ENCODE peak calls at places on chromosomes 6 and 20, in eight cellular contexts. One of them, this sample, is unnamed.

GRCh38 chr6:43838276-43839036 is 68.4 kb downstream of the VEGFA start:
- DNase-seq in astrocyte of the cerebellum: peak
- DNase-seq in germinal center: no peak
- DNase-seq in NCI-H1092 treated with DMSO at 0.1 percent for 48 hours: peak
- DNase-seq in AG08396: peak
- DNase-seq in mucosa of gallbladder: peak
- DNase-seq in stimulated activated CD4-positive, alpha-beta T cell treated with anti-CD3 and anti-CD28 coated beads, Interleukin-15, amount 100 ng/mL, for 1 hour: no peak
- DNase-seq in EL: peak
- DNase-seq in this sample: no peak

GRCh38 chr6:23518294-23518693 is 607.7 kb upstream of the NRSN1 start:
- DNase-seq in astrocyte of the cerebellum: no peak
- DNase-seq in germinal center: no peak
- DNase-seq in NCI-H1092 treated with DMSO at 0.1 percent for 48 hours: no peak
- DNase-seq in AG08396: no peak
- DNase-seq in mucosa of gallbladder: no peak
- DNase-seq in stimulated activated CD4-positive, alpha-beta T cell treated with anti-CD3 and anti-CD28 coated beads, Interleukin-15, amount 100 ng/mL, for 1 hour: no peak
- DNase-seq in EL: no peak
- DNase-seq in this sample: no peak

GRCh38 chr20:44065401-44066340 is 121.3 kb downstream of the JPH2 start:
- DNase-seq in astrocyte of the cerebellum: no peak
- DNase-seq in germinal center: no peak
- DNase-seq in NCI-H1092 treated with DMSO at 0.1 percent for 48 hours: no peak
- DNase-seq in AG08396: no peak
- DNase-seq in mucosa of gallbladder: no peak
- DNase-seq in stimulated activated CD4-positive, alpha-beta T cell treated with anti-CD3 and anti-CD28 coated beads, Interleukin-15, amount 100 ng/mL, for 1 hour: no peak
- DNase-seq in EL: no peak
- DNase-seq in this sample: peak

GRCh38 chr6:101614774-101615173 is 221.3 kb downstream of the GRIK2 start:
- DNase-seq in astrocyte of the cerebellum: peak
- DNase-seq in germinal center: no peak
- DNase-seq in NCI-H1092 treated with DMSO at 0.1 percent for 48 hours: no peak
- DNase-seq in AG08396: no peak
- DNase-seq in mucosa of gallbladder: no peak
- DNase-seq in stimulated activated CD4-positive, alpha-beta T cell treated with anti-CD3 and anti-CD28 coated beads, Interleukin-15, amount 100 ng/mL, for 1 hour: no peak
- DNase-seq in EL: peak
- DNase-seq in this sample: no peak

GRCh38 chr6:66772785-66773184 is 1065.8 kb upstream of the EYS start:
- DNase-seq in astrocyte of the cerebellum: peak
- DNase-seq in germinal center: no peak
- DNase-seq in NCI-H1092 treated with DMSO at 0.1 percent for 48 hours: no peak
- DNase-seq in AG08396: no peak
- DNase-seq in mucosa of gallbladder: no peak
- DNase-seq in stimulated activated CD4-positive, alpha-beta T cell treated with anti-CD3 and anti-CD28 coated beads, Interleukin-15, amount 100 ng/mL, for 1 hour: no peak
- DNase-seq in EL: no peak
- DNase-seq in this sample: no peak

GRCh38 chr6:56540950-56541600 is 101.6 kb downstream of the DST start:
- DNase-seq in astrocyte of the cerebellum: no peak
- DNase-seq in germinal center: no peak
- DNase-seq in NCI-H1092 treated with DMSO at 0.1 percent for 48 hours: peak
- DNase-seq in AG08396: no peak
- DNase-seq in mucosa of gallbladder: no peak
- DNase-seq in stimulated activated CD4-positive, alpha-beta T cell treated with anti-CD3 and anti-CD28 coated beads, Interleukin-15, amount 100 ng/mL, for 1 hour: no peak
- DNase-seq in EL: peak
- DNase-seq in this sample: no peak

GRCh38 chr6:91812596-91813274 is 1225.9 kb upstream of the MAP3K7 start:
- DNase-seq in astrocyte of the cerebellum: no peak
- DNase-seq in germinal center: no peak
- DNase-seq in NCI-H1092 treated with DMSO at 0.1 percent for 48 hours: no peak
- DNase-seq in AG08396: no peak
- DNase-seq in mucosa of gallbladder: peak
- DNase-seq in stimulated activated CD4-positive, alpha-beta T cell treated with anti-CD3 and anti-CD28 coated beads, Interleukin-15, amount 100 ng/mL, for 1 hour: no peak
- DNase-seq in EL: no peak
- DNase-seq in this sample: no peak

GRCh38 chr6:39040080-39040673 is 8.4 kb upstream of the GLP1R start:
- DNase-seq in astrocyte of the cerebellum: no peak
- DNase-seq in germinal center: no peak
- DNase-seq in NCI-H1092 treated with DMSO at 0.1 percent for 48 hours: no peak
- DNase-seq in AG08396: no peak
- DNase-seq in mucosa of gallbladder: no peak
- DNase-seq in stimulated activated CD4-positive, alpha-beta T cell treated with anti-CD3 and anti-CD28 coated beads, Interleukin-15, amount 100 ng/mL, for 1 hour: no peak
- DNase-seq in EL: no peak
- DNase-seq in this sample: no peak

GRCh38 chr6:75208564-75209431 is 2.9 kb upstream of the COL12A1 start:
- DNase-seq in astrocyte of the cerebellum: peak
- DNase-seq in germinal center: peak
- DNase-seq in NCI-H1092 treated with DMSO at 0.1 percent for 48 hours: peak
- DNase-seq in AG08396: peak
- DNase-seq in mucosa of gallbladder: peak
- DNase-seq in stimulated activated CD4-positive, alpha-beta T cell treated with anti-CD3 and anti-CD28 coated beads, Interleukin-15, amount 100 ng/mL, for 1 hour: peak
- DNase-seq in EL: peak
- DNase-seq in this sample: no peak

GRCh38 chr20:43178079-43178478 is 11.6 kb downstream of the PTPRT start:
- DNase-seq in astrocyte of the cerebellum: no peak
- DNase-seq in germinal center: no peak
- DNase-seq in NCI-H1092 treated with DMSO at 0.1 percent for 48 hours: no peak
- DNase-seq in AG08396: no peak
- DNase-seq in mucosa of gallbladder: no peak
- DNase-seq in stimulated activated CD4-positive, alpha-beta T cell treated with anti-CD3 and anti-CD28 coated beads, Interleukin-15, amount 100 ng/mL, for 1 hour: no peak
- DNase-seq in EL: no peak
- DNase-seq in this sample: no peak

GRCh38 chr6:63527658-63528514 is 44.4 kb upstream of the LOC128125822 start:
- DNase-seq in astrocyte of the cerebellum: peak
- DNase-seq in germinal center: no peak
- DNase-seq in NCI-H1092 treated with DMSO at 0.1 percent for 48 hours: no peak
- DNase-seq in AG08396: peak
- DNase-seq in mucosa of gallbladder: peak
- DNase-seq in stimulated activated CD4-positive, alpha-beta T cell treated with anti-CD3 and anti-CD28 coated beads, Interleukin-15, amount 100 ng/mL, for 1 hour: no peak
- DNase-seq in EL: peak
- DNase-seq in this sample: no peak

GRCh38 chr20:34110025-34111013 is 1.7 kb downstream of the EIF2S2 start:
- DNase-seq in astrocyte of the cerebellum: no peak
- DNase-seq in germinal center: no peak
- DNase-seq in NCI-H1092 treated with DMSO at 0.1 percent for 48 hours: no peak
- DNase-seq in AG08396: no peak
- DNase-seq in mucosa of gallbladder: no peak
- DNase-seq in stimulated activated CD4-positive, alpha-beta T cell treated with anti-CD3 and anti-CD28 coated beads, Interleukin-15, amount 100 ng/mL, for 1 hour: no peak
- DNase-seq in EL: peak
- DNase-seq in this sample: no peak

GRCh38 chr6:106114492-106114891 is 28.4 kb downstream of the PRDM1 start:
- DNase-seq in astrocyte of the cerebellum: no peak
- DNase-seq in germinal center: no peak
- DNase-seq in NCI-H1092 treated with DMSO at 0.1 percent for 48 hours: no peak
- DNase-seq in AG08396: no peak
- DNase-seq in mucosa of gallbladder: no peak
- DNase-seq in stimulated activated CD4-positive, alpha-beta T cell treated with anti-CD3 and anti-CD28 coated beads, Interleukin-15, amount 100 ng/mL, for 1 hour: no peak
- DNase-seq in EL: no peak
- DNase-seq in this sample: no peak

GRCh38 chr6:44012078-44012493 is 115.2 kb downstream of the MRPL14 start:
- DNase-seq in astrocyte of the cerebellum: peak
- DNase-seq in germinal center: no peak
- DNase-seq in NCI-H1092 treated with DMSO at 0.1 percent for 48 hours: no peak
- DNase-seq in AG08396: peak
- DNase-seq in mucosa of gallbladder: no peak
- DNase-seq in stimulated activated CD4-positive, alpha-beta T cell treated with anti-CD3 and anti-CD28 coated beads, Interleukin-15, amount 100 ng/mL, for 1 hour: no peak
- DNase-seq in EL: peak
- DNase-seq in this sample: no peak

GRCh38 chr6:9487128-9487527 is 927.7 kb downstream of the TFAP2A start:
- DNase-seq in astrocyte of the cerebellum: no peak
- DNase-seq in germinal center: no peak
- DNase-seq in NCI-H1092 treated with DMSO at 0.1 percent for 48 hours: no peak
- DNase-seq in AG08396: no peak
- DNase-seq in mucosa of gallbladder: no peak
- DNase-seq in stimulated activated CD4-positive, alpha-beta T cell treated with anti-CD3 and anti-CD28 coated beads, Interleukin-15, amount 100 ng/mL, for 1 hour: no peak
- DNase-seq in EL: no peak
- DNase-seq in this sample: no peak

GRCh38 chr6:34241351-34242215 is 4.9 kb downstream of the HMGA1 start:
- DNase-seq in astrocyte of the cerebellum: no peak
- DNase-seq in germinal center: no peak
- DNase-seq in NCI-H1092 treated with DMSO at 0.1 percent for 48 hours: no peak
- DNase-seq in AG08396: no peak
- DNase-seq in mucosa of gallbladder: no peak
- DNase-seq in stimulated activated CD4-positive, alpha-beta T cell treated with anti-CD3 and anti-CD28 coated beads, Interleukin-15, amount 100 ng/mL, for 1 hour: no peak
- DNase-seq in EL: no peak
- DNase-seq in this sample: peak

GRCh38 chr6:129353067-129353466 is 356.9 kb downstream of the ARHGAP18 start:
- DNase-seq in astrocyte of the cerebellum: no peak
- DNase-seq in germinal center: no peak
- DNase-seq in NCI-H1092 treated with DMSO at 0.1 percent for 48 hours: no peak
- DNase-seq in AG08396: no peak
- DNase-seq in mucosa of gallbladder: no peak
- DNase-seq in stimulated activated CD4-positive, alpha-beta T cell treated with anti-CD3 and anti-CD28 coated beads, Interleukin-15, amount 100 ng/mL, for 1 hour: no peak
- DNase-seq in EL: no peak
- DNase-seq in this sample: no peak

GRCh38 chr6:149152521-149152920 is 165.0 kb upstream of the TAB2 start:
- DNase-seq in astrocyte of the cerebellum: no peak
- DNase-seq in germinal center: no peak
- DNase-seq in NCI-H1092 treated with DMSO at 0.1 percent for 48 hours: no peak
- DNase-seq in AG08396: no peak
- DNase-seq in mucosa of gallbladder: no peak
- DNase-seq in stimulated activated CD4-positive, alpha-beta T cell treated with anti-CD3 and anti-CD28 coated beads, Interleukin-15, amount 100 ng/mL, for 1 hour: no peak
- DNase-seq in EL: no peak
- DNase-seq in this sample: peak

GRCh38 chr6:87198496-87198895 is 43.1 kb downstream of the ZNF292 start:
- DNase-seq in astrocyte of the cerebellum: no peak
- DNase-seq in germinal center: no peak
- DNase-seq in NCI-H1092 treated with DMSO at 0.1 percent for 48 hours: no peak
- DNase-seq in AG08396: no peak
- DNase-seq in mucosa of gallbladder: no peak
- DNase-seq in stimulated activated CD4-positive, alpha-beta T cell treated with anti-CD3 and anti-CD28 coated beads, Interleukin-15, amount 100 ng/mL, for 1 hour: no peak
- DNase-seq in EL: no peak
- DNase-seq in this sample: no peak

GRCh38 chr6:44096615-44097014 is 30.6 kb downstream of the MRPL14 start:
- DNase-seq in astrocyte of the cerebellum: no peak
- DNase-seq in germinal center: peak
- DNase-seq in NCI-H1092 treated with DMSO at 0.1 percent for 48 hours: peak
- DNase-seq in AG08396: peak
- DNase-seq in mucosa of gallbladder: peak
- DNase-seq in stimulated activated CD4-positive, alpha-beta T cell treated with anti-CD3 and anti-CD28 coated beads, Interleukin-15, amount 100 ng/mL, for 1 hour: peak
- DNase-seq in EL: peak
- DNase-seq in this sample: no peak

GRCh38 chr6:133918208-133918930 is 29.5 kb downstream of the TCF21 start:
- DNase-seq in astrocyte of the cerebellum: no peak
- DNase-seq in germinal center: no peak
- DNase-seq in NCI-H1092 treated with DMSO at 0.1 percent for 48 hours: no peak
- DNase-seq in AG08396: no peak
- DNase-seq in mucosa of gallbladder: no peak
- DNase-seq in stimulated activated CD4-positive, alpha-beta T cell treated with anti-CD3 and anti-CD28 coated beads, Interleukin-15, amount 100 ng/mL, for 1 hour: no peak
- DNase-seq in EL: no peak
- DNase-seq in this sample: no peak

GRCh38 chr20:43583982-43584432 is 6.7 kb upstream of the IFT52 start:
- DNase-seq in astrocyte of the cerebellum: peak
- DNase-seq in germinal center: no peak
- DNase-seq in NCI-H1092 treated with DMSO at 0.1 percent for 48 hours: no peak
- DNase-seq in AG08396: peak
- DNase-seq in mucosa of gallbladder: peak
- DNase-seq in stimulated activated CD4-positive, alpha-beta T cell treated with anti-CD3 and anti-CD28 coated beads, Interleukin-15, amount 100 ng/mL, for 1 hour: no peak
- DNase-seq in EL: peak
- DNase-seq in this sample: no peak